ENCODE peak calls at places on chromosomes 4 and X, in six cellular contexts. M is HepG2, X is GM12878, Z is A549, L is HCT116, N is K562. C is an unnamed sample.

GRCh38 chr4:41280010-41280409 is 23.3 kb downstream of the UCHL1 start:
- DNase-seq in M (no peak), N (no peak), X (no peak), Z (no peak), L (no peak), C (no peak)

GRCh38 chr4:149707862-149708261 is 107.8 kb downstream of the IQCM start:
- DNase-seq in N (no peak), Z (no peak), M (no peak), X (no peak), L (no peak), C (peak; percentile 9)

GRCh38 chr4:176207839-176208238 is 12.5 kb upstream of the SPATA4 start:
- DNase-seq in N (no peak), M (no peak), L (no peak), X (no peak), Z (no peak), C (no peak)

GRCh38 chr4:4871267-4872147 is 12.0 kb downstream of the MSX1 start:
- DNase-seq in N (no peak), L (no peak), M (no peak), X (no peak), Z (no peak), C (no peak)

GRCh38 chrX:3713225-3713936 is at the start of gene PRKX:
- DNase-seq in Z (peak; percentile 43), X (peak; percentile 13), N (peak; percentile 71), L (no peak), M (no peak), C (peak; percentile 43)

GRCh38 chr4:183989471-183989870 is 84.4 kb downstream of the STOX2 start:
- DNase-seq in N (no peak), Z (no peak), X (no peak), M (no peak), L (no peak), C (no peak)

GRCh38 chr4:186651624-186652023 is 72.0 kb downstream of the FAT1 start:
- DNase-seq in N (no peak), L (no peak), Z (peak; percentile 28), X (no peak), M (no peak), C (peak; percentile 37)

GRCh38 chr4:76470064-76470463 is 35.0 kb downstream of the SHROOM3 start:
- DNase-seq in L (no peak), N (no peak), Z (no peak), X (no peak), M (no peak), C (no peak)

GRCh38 chrX:132092439-132093065 is 35.3 kb downstream of the FRMD7 start:
- DNase-seq in X (peak; percentile 25), N (peak; percentile 77), L (peak; percentile 52), Z (peak; percentile 36), M (peak; percentile 55), C (peak; percentile 68)

GRCh38 chr4:2924765-2925301 is 38.4 kb downstream of the NOP14 start:
- DNase-seq in X (no peak), M (no peak), L (no peak), N (no peak), Z (no peak), C (no peak)
- H3K27ac ChIP-seq in X (no peak overlapping the region), M (no peak overlapping the region), L (no peak overlapping the region), N (no peak overlapping the region), Z (no peak overlapping the region), C (no peak overlapping the region)

GRCh38 chr4:102334624-102335023 is 10.7 kb downstream of the SLC39A8 start:
- DNase-seq in L (no peak), Z (no peak), X (no peak), N (no peak), M (no peak), C (no peak)
- TF ChIP-seq MAX in L (no peak), Z (no peak), X (no peak), N (no peak), M (no peak), C (no peak)

GRCh38 chr4:124409044-124409443 is 303.5 kb downstream of the ANKRD50 start:
- DNase-seq in N (no peak), M (no peak), X (no peak), Z (no peak), L (no peak), C (no peak)
- H3K27ac ChIP-seq in N (no peak overlapping the region), M (no peak overlapping the region), X (no peak overlapping the region), Z (peak overlapping the region; percentile 58), L (no peak overlapping the region), C (no peak overlapping the region)

GRCh38 chr4:26671111-26671510 is 87.2 kb downstream of the TBC1D19 start:
- DNase-seq in N (no peak), Z (no peak), X (no peak), L (no peak), M (no peak), C (no peak)
- TF ChIP-seq MAX in N (no peak), Z (no peak), X (no peak), L (no peak), M (no peak), C (no peak)

GRCh38 chrX:74291577-74291963 is 12.4 kb upstream of the ZCCHC13 start:
- DNase-seq in N (no peak), X (no peak), L (no peak), Z (no peak), M (no peak), C (no peak)
- H3K27ac ChIP-seq in N (peak overlapping the region; percentile 99), X (peak overlapping the region; percentile 80), L (peak overlapping the region; percentile 86), Z (peak overlapping the region; percentile 99), M (peak overlapping the region; percentile 97), C (peak overlapping the region; percentile 90)

DNA sequence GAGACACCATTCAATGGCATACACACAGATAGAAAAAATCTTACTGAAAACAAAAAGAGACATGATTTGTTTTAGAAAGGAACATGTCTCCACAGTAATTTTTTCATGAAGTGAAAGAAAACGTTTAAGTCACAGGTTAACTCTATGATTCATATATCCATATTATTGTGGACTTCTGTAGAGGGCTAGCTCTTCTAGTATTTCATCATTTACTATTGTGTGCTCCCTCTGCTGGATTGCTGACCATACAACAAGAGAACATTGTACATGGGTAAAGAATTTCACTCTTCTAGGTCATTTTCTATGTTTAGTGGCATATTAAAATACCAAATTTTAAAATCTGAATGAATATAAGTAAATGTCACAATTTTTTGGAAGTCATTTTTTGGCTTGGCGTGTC is 91.8 kb upstream of the POU3F4 start:
- DNase-seq in L (no peak), N (peak; percentile 0), X (no peak), Z (no peak), M (no peak), C (no peak)
- TF ChIP-seq MAX in L (no peak), N (no peak), X (no peak), Z (no peak), M (no peak), C (no peak)

C was measured in endothelial cell of umbilical vein.